ENCODE peak calls at places on chromosomes 12 and 14, in nine cellular contexts. One of them, this sample, is unnamed.

GRCh38 chr14:102088012-102088792 is 1.4 kb upstream of the HSP90AA1 start:
- DNase-seq in astrocyte of the cerebellum: no peak
- DNase-seq in effector CD4-positive, alpha-beta T cell: peak; percentile 14
- DNase-seq in activated naive CD4-positive, alpha-beta T cell: peak; percentile 30
- DNase-seq in COR-L47: no peak
- DNase-seq in heart left ventricle: peak; percentile 80
- DNase-seq in HT-29: peak; percentile 45
- DNase-seq in fibroblast of lung: no peak
- DNase-seq in HEK293T: no peak
- DNase-seq in this sample: peak; percentile 66

GRCh38 chr14:104603623-104604401 is 760 bp downstream of the TMEM179 start:
- DNase-seq in effector CD4-positive, alpha-beta T cell: no peak
- DNase-seq in heart left ventricle: peak; percentile 56
- DNase-seq in activated naive CD4-positive, alpha-beta T cell: no peak
- DNase-seq in HT-29: no peak
- DNase-seq in COR-L47: peak; percentile 73
- DNase-seq in astrocyte of the cerebellum: no peak
- DNase-seq in fibroblast of lung: no peak
- DNase-seq in HEK293T: no peak
- DNase-seq in this sample: no peak

GRCh38 chr14:33356167-33356566 is 417.5 kb downstream of the NPAS3 start:
- DNase-seq in fibroblast of lung: no peak
- DNase-seq in effector CD4-positive, alpha-beta T cell: no peak
- DNase-seq in HT-29: no peak
- DNase-seq in activated naive CD4-positive, alpha-beta T cell: no peak
- DNase-seq in heart left ventricle: no peak
- DNase-seq in HEK293T: no peak
- DNase-seq in COR-L47: no peak
- DNase-seq in astrocyte of the cerebellum: no peak
- DNase-seq in this sample: no peak

GRCh38 chr12:118645219-118645618 is 268.9 kb downstream of the SUDS3 start:
- DNase-seq in effector CD4-positive, alpha-beta T cell: no peak
- DNase-seq in HT-29: peak; percentile 40
- DNase-seq in fibroblast of lung: no peak
- DNase-seq in activated naive CD4-positive, alpha-beta T cell: no peak
- DNase-seq in HEK293T: peak; percentile 10
- DNase-seq in astrocyte of the cerebellum: no peak
- DNase-seq in heart left ventricle: no peak
- DNase-seq in COR-L47: no peak
- DNase-seq in this sample: peak; percentile 19

GRCh38 chr14:75147423-75148071 is 20.7 kb upstream of the NEK9 start:
- DNase-seq in astrocyte of the cerebellum: peak; percentile 97
- DNase-seq in HEK293T: no peak
- DNase-seq in effector CD4-positive, alpha-beta T cell: no peak
- DNase-seq in heart left ventricle: no peak
- DNase-seq in activated naive CD4-positive, alpha-beta T cell: no peak
- DNase-seq in fibroblast of lung: peak; percentile 84
- DNase-seq in COR-L47: no peak
- DNase-seq in HT-29: peak; percentile 78
- DNase-seq in this sample: peak; percentile 54

GRCh38 chr12:56947633-56948535 is 9.5 kb downstream of the RDH16 start:
- DNase-seq in HT-29: peak; percentile 63
- DNase-seq in COR-L47: no peak
- DNase-seq in astrocyte of the cerebellum: no peak
- DNase-seq in HEK293T: no peak
- DNase-seq in activated naive CD4-positive, alpha-beta T cell: no peak
- DNase-seq in effector CD4-positive, alpha-beta T cell: no peak
- DNase-seq in fibroblast of lung: no peak
- DNase-seq in heart left ventricle: no peak
- DNase-seq in this sample: peak; percentile 10

GRCh38 chr12:25388216-25388615 is 137.5 kb upstream of the KRAS start:
- DNase-seq in effector CD4-positive, alpha-beta T cell: no peak
- DNase-seq in HT-29: no peak
- DNase-seq in activated naive CD4-positive, alpha-beta T cell: no peak
- DNase-seq in COR-L47: no peak
- DNase-seq in heart left ventricle: no peak
- DNase-seq in fibroblast of lung: no peak
- DNase-seq in astrocyte of the cerebellum: peak; percentile 20
- DNase-seq in HEK293T: no peak
- DNase-seq in this sample: peak; percentile 4

GRCh38 chr14:45201908-45202307 is 51.1 kb downstream of the MIS18BP1 start:
- DNase-seq in HT-29: peak; percentile 22
- DNase-seq in heart left ventricle: no peak
- DNase-seq in effector CD4-positive, alpha-beta T cell: no peak
- DNase-seq in astrocyte of the cerebellum: no peak
- DNase-seq in HEK293T: peak; percentile 8
- DNase-seq in activated naive CD4-positive, alpha-beta T cell: no peak
- DNase-seq in COR-L47: peak; percentile 5
- DNase-seq in fibroblast of lung: peak; percentile 21
- DNase-seq in this sample: peak; percentile 34

GRCh38 chr14:24837280-24838046 is 203.5 kb upstream of the GZMB start:
- DNase-seq in HT-29: no peak
- DNase-seq in effector CD4-positive, alpha-beta T cell: no peak
- DNase-seq in HEK293T: no peak
- DNase-seq in fibroblast of lung: no peak
- DNase-seq in heart left ventricle: no peak
- DNase-seq in COR-L47: no peak
- DNase-seq in astrocyte of the cerebellum: peak; percentile 57
- DNase-seq in activated naive CD4-positive, alpha-beta T cell: no peak
- DNase-seq in this sample: no peak

GRCh38 chr14:90559811-90560492 is 163.1 kb downstream of the CALM1 start:
- DNase-seq in activated naive CD4-positive, alpha-beta T cell: no peak
- DNase-seq in HT-29: no peak
- DNase-seq in astrocyte of the cerebellum: no peak
- DNase-seq in COR-L47: no peak
- DNase-seq in HEK293T: no peak
- DNase-seq in effector CD4-positive, alpha-beta T cell: no peak
- DNase-seq in heart left ventricle: no peak
- DNase-seq in fibroblast of lung: no peak
- DNase-seq in this sample: no peak

GRCh38 chr14:104316723-104317499 is 178.5 kb downstream of the KIF26A start:
- DNase-seq in heart left ventricle: no peak
- DNase-seq in HEK293T: no peak
- DNase-seq in HT-29: no peak
- DNase-seq in activated naive CD4-positive, alpha-beta T cell: no peak
- DNase-seq in COR-L47: no peak
- DNase-seq in fibroblast of lung: no peak
- DNase-seq in astrocyte of the cerebellum: no peak
- DNase-seq in effector CD4-positive, alpha-beta T cell: no peak
- DNase-seq in this sample: no peak

GRCh38 chr12:104524026-104524425 is 67.3 kb downstream of the CHST11 start:
- DNase-seq in activated naive CD4-positive, alpha-beta T cell: no peak
- DNase-seq in HEK293T: no peak
- DNase-seq in effector CD4-positive, alpha-beta T cell: no peak
- DNase-seq in COR-L47: peak; percentile 77
- DNase-seq in astrocyte of the cerebellum: no peak
- DNase-seq in fibroblast of lung: no peak
- DNase-seq in HT-29: no peak
- DNase-seq in heart left ventricle: no peak
- DNase-seq in this sample: no peak

GRCh38 chr12:52401926-52402325 is 4.2 kb downstream of the KRT82 start:
- DNase-seq in heart left ventricle: no peak
- DNase-seq in fibroblast of lung: no peak
- DNase-seq in COR-L47: no peak
- DNase-seq in effector CD4-positive, alpha-beta T cell: no peak
- DNase-seq in astrocyte of the cerebellum: no peak
- DNase-seq in activated naive CD4-positive, alpha-beta T cell: no peak
- DNase-seq in HT-29: no peak
- DNase-seq in HEK293T: no peak
- DNase-seq in this sample: no peak

GRCh38 chr14:90553298-90553920 is 156.6 kb downstream of the CALM1 start:
- DNase-seq in heart left ventricle: no peak
- DNase-seq in COR-L47: peak; percentile 44
- DNase-seq in fibroblast of lung: no peak
- DNase-seq in HEK293T: no peak
- DNase-seq in effector CD4-positive, alpha-beta T cell: no peak
- DNase-seq in activated naive CD4-positive, alpha-beta T cell: no peak
- DNase-seq in astrocyte of the cerebellum: no peak
- DNase-seq in HT-29: no peak
- DNase-seq in this sample: no peak

GRCh38 chr12:49121047-49121696 is 10.0 kb downstream of the TUBA1B start:
- DNase-seq in HEK293T: peak; percentile 58
- DNase-seq in astrocyte of the cerebellum: no peak
- DNase-seq in activated naive CD4-positive, alpha-beta T cell: no peak
- DNase-seq in HT-29: peak; percentile 85
- DNase-seq in fibroblast of lung: peak; percentile 78
- DNase-seq in heart left ventricle: no peak
- DNase-seq in effector CD4-positive, alpha-beta T cell: no peak
- DNase-seq in COR-L47: peak; percentile 48
- DNase-seq in this sample: peak; percentile 31

GRCh38 chr14:94582199-94582750 is 1.0 kb downstream of the SERPINA5 start:
- DNase-seq in activated naive CD4-positive, alpha-beta T cell: no peak
- DNase-seq in HEK293T: no peak
- DNase-seq in heart left ventricle: no peak
- DNase-seq in HT-29: no peak
- DNase-seq in effector CD4-positive, alpha-beta T cell: no peak
- DNase-seq in fibroblast of lung: no peak
- DNase-seq in COR-L47: no peak
- DNase-seq in astrocyte of the cerebellum: no peak
- DNase-seq in this sample: no peak

GRCh38 chr12:130764073-130764472 is 48.0 kb upstream of the RIMBP2 start:
- DNase-seq in HT-29: no peak
- DNase-seq in activated naive CD4-positive, alpha-beta T cell: no peak
- DNase-seq in COR-L47: no peak
- DNase-seq in fibroblast of lung: peak; percentile 33
- DNase-seq in heart left ventricle: no peak
- DNase-seq in HEK293T: no peak
- DNase-seq in astrocyte of the cerebellum: no peak
- DNase-seq in effector CD4-positive, alpha-beta T cell: no peak
- DNase-seq in this sample: peak; percentile 78

GRCh38 chr12:91272456-91273063 is 89.9 kb upstream of the DCN start:
- DNase-seq in HEK293T: no peak
- DNase-seq in COR-L47: no peak
- DNase-seq in effector CD4-positive, alpha-beta T cell: no peak
- DNase-seq in fibroblast of lung: peak; percentile 53
- DNase-seq in heart left ventricle: peak; percentile 79
- DNase-seq in activated naive CD4-positive, alpha-beta T cell: no peak
- DNase-seq in astrocyte of the cerebellum: no peak
- DNase-seq in HT-29: no peak
- DNase-seq in this sample: no peak

GRCh38 chr12:96141216-96141944 is 52.8 kb upstream of the ELK3 start:
- DNase-seq in HT-29: no peak
- DNase-seq in heart left ventricle: no peak
- DNase-seq in COR-L47: no peak
- DNase-seq in astrocyte of the cerebellum: no peak
- DNase-seq in effector CD4-positive, alpha-beta T cell: no peak
- DNase-seq in HEK293T: no peak
- DNase-seq in activated naive CD4-positive, alpha-beta T cell: no peak
- DNase-seq in fibroblast of lung: peak; percentile 61
- DNase-seq in this sample: no peak

GRCh38 chr12:32454075-32454474 is 54.7 kb downstream of the FGD4 start:
- DNase-seq in activated naive CD4-positive, alpha-beta T cell: no peak
- DNase-seq in effector CD4-positive, alpha-beta T cell: no peak
- DNase-seq in astrocyte of the cerebellum: peak; percentile 28
- DNase-seq in heart left ventricle: no peak
- DNase-seq in HEK293T: no peak
- DNase-seq in HT-29: peak; percentile 31
- DNase-seq in fibroblast of lung: peak; percentile 67
- DNase-seq in COR-L47: no peak
- DNase-seq in this sample: no peak

GRCh38 chr14:21054123-21054767 is 3.4 kb upstream of the RNASE8 start:
- DNase-seq in HEK293T: no peak
- DNase-seq in COR-L47: no peak
- DNase-seq in HT-29: peak; percentile 54
- DNase-seq in effector CD4-positive, alpha-beta T cell: no peak
- DNase-seq in astrocyte of the cerebellum: no peak
- DNase-seq in heart left ventricle: no peak
- DNase-seq in activated naive CD4-positive, alpha-beta T cell: no peak
- DNase-seq in fibroblast of lung: no peak
- DNase-seq in this sample: no peak

GRCh38 chr12:49965836-49966235 is 4.2 kb downstream of the AQP5 start:
- DNase-seq in heart left ventricle: no peak
- DNase-seq in fibroblast of lung: no peak
- DNase-seq in COR-L47: no peak
- DNase-seq in activated naive CD4-positive, alpha-beta T cell: no peak
- DNase-seq in astrocyte of the cerebellum: no peak
- DNase-seq in HEK293T: no peak
- DNase-seq in HT-29: no peak
- DNase-seq in effector CD4-positive, alpha-beta T cell: no peak
- DNase-seq in this sample: no peak

GRCh38 chr14:64035143-64035542 is 182.3 kb downstream of the SYNE2 start:
- DNase-seq in fibroblast of lung: peak; percentile 39
- DNase-seq in activated naive CD4-positive, alpha-beta T cell: no peak
- DNase-seq in COR-L47: no peak
- DNase-seq in effector CD4-positive, alpha-beta T cell: no peak
- DNase-seq in HEK293T: no peak
- DNase-seq in heart left ventricle: no peak
- DNase-seq in HT-29: no peak
- DNase-seq in astrocyte of the cerebellum: peak; percentile 15
- DNase-seq in this sample: no peak

GRCh38 chr12:51546102-51546501 is 44.9 kb upstream of the SCN8A start:
- DNase-seq in astrocyte of the cerebellum: no peak
- DNase-seq in COR-L47: no peak
- DNase-seq in heart left ventricle: no peak
- DNase-seq in activated naive CD4-positive, alpha-beta T cell: no peak
- DNase-seq in effector CD4-positive, alpha-beta T cell: no peak
- DNase-seq in HEK293T: no peak
- DNase-seq in fibroblast of lung: no peak
- DNase-seq in HT-29: no peak
- DNase-seq in this sample: no peak

GRCh38 chr14:105089746-105090492 is 24.7 kb upstream of the GPR132 start:
- DNase-seq in activated naive CD4-positive, alpha-beta T cell: no peak
- DNase-seq in fibroblast of lung: no peak
- DNase-seq in HT-29: no peak
- DNase-seq in HEK293T: no peak
- DNase-seq in COR-L47: no peak
- DNase-seq in effector CD4-positive, alpha-beta T cell: no peak
- DNase-seq in astrocyte of the cerebellum: no peak
- DNase-seq in heart left ventricle: peak; percentile 57
- DNase-seq in this sample: no peak

GRCh38 chr14:102565959-102566358 is 26.5 kb upstream of the RCOR1 start:
- DNase-seq in heart left ventricle: peak; percentile 7
- DNase-seq in HEK293T: no peak
- DNase-seq in effector CD4-positive, alpha-beta T cell: no peak
- DNase-seq in astrocyte of the cerebellum: no peak
- DNase-seq in COR-L47: no peak
- DNase-seq in fibroblast of lung: no peak
- DNase-seq in activated naive CD4-positive, alpha-beta T cell: no peak
- DNase-seq in HT-29: no peak
- DNase-seq in this sample: no peak

GRCh38 chr12:4434721-4435425 is 10.7 kb downstream of the FGF6 start:
- DNase-seq in activated naive CD4-positive, alpha-beta T cell: no peak
- DNase-seq in COR-L47: no peak
- DNase-seq in HEK293T: no peak
- DNase-seq in HT-29: no peak
- DNase-seq in effector CD4-positive, alpha-beta T cell: no peak
- DNase-seq in astrocyte of the cerebellum: no peak
- DNase-seq in fibroblast of lung: no peak
- DNase-seq in heart left ventricle: no peak
- DNase-seq in this sample: no peak

GRCh38 chr14:65709576-65709975 is 297.0 kb downstream of the FUT8 start:
- DNase-seq in HEK293T: no peak
- DNase-seq in HT-29: no peak
- DNase-seq in astrocyte of the cerebellum: no peak
- DNase-seq in fibroblast of lung: peak; percentile 18
- DNase-seq in activated naive CD4-positive, alpha-beta T cell: no peak
- DNase-seq in COR-L47: no peak
- DNase-seq in effector CD4-positive, alpha-beta T cell: no peak
- DNase-seq in heart left ventricle: no peak
- DNase-seq in this sample: no peak

GRCh38 chr12:125142601-125143000 is 77.4 kb downstream of the AACS start:
- DNase-seq in HT-29: no peak
- DNase-seq in effector CD4-positive, alpha-beta T cell: no peak
- DNase-seq in heart left ventricle: no peak
- DNase-seq in fibroblast of lung: no peak
- DNase-seq in COR-L47: no peak
- DNase-seq in activated naive CD4-positive, alpha-beta T cell: no peak
- DNase-seq in astrocyte of the cerebellum: no peak
- DNase-seq in HEK293T: no peak
- DNase-seq in this sample: no peak

GRCh38 chr12:6947615-6948014 is 3.5 kb upstream of the PTPN6 start:
- DNase-seq in effector CD4-positive, alpha-beta T cell: no peak
- DNase-seq in activated naive CD4-positive, alpha-beta T cell: no peak
- DNase-seq in HEK293T: no peak
- DNase-seq in COR-L47: no peak
- DNase-seq in HT-29: no peak
- DNase-seq in heart left ventricle: no peak
- DNase-seq in fibroblast of lung: no peak
- DNase-seq in astrocyte of the cerebellum: no peak
- DNase-seq in this sample: no peak

GRCh38 chr12:77324763-77325468 is 259.5 kb upstream of the E2F7 start:
- DNase-seq in heart left ventricle: peak; percentile 86
- DNase-seq in COR-L47: peak; percentile 74
- DNase-seq in fibroblast of lung: peak; percentile 71
- DNase-seq in HT-29: peak; percentile 53
- DNase-seq in effector CD4-positive, alpha-beta T cell: no peak
- DNase-seq in astrocyte of the cerebellum: no peak
- DNase-seq in HEK293T: peak; percentile 86
- DNase-seq in activated naive CD4-positive, alpha-beta T cell: no peak
- DNase-seq in this sample: peak; percentile 35